ENCODE peak calls at places on chromosomes 3 and 15, in eight cellular contexts. One of them, this sample, is unnamed.

GRCh38 chr3:159724627-159725026 is 264.0 kb upstream of the IL12A start:
- DNase-seq in body of pancreas: no peak
- DNase-seq in fibroblast of the aortic adventitia: no peak
- DNase-seq in A549: no peak
- DNase-seq in CD8-positive, alpha-beta T cell: no peak
- DNase-seq in transverse colon: no peak
- DNase-seq in cardiac fibroblast: peak; percentile 63
- DNase-seq in kidney epithelial cell: no peak
- DNase-seq in this sample: no peak

GRCh38 chr3:139107424-139108252 is 62.9 kb upstream of the PRR23C start:
- DNase-seq in body of pancreas: no peak
- DNase-seq in fibroblast of the aortic adventitia: no peak
- DNase-seq in A549: no peak
- DNase-seq in CD8-positive, alpha-beta T cell: no peak
- DNase-seq in transverse colon: no peak
- DNase-seq in cardiac fibroblast: no peak
- DNase-seq in kidney epithelial cell: no peak
- DNase-seq in this sample: peak; percentile 3

GRCh38 chr3:120823156-120823555 is 80.6 kb downstream of the GTF2E1 start:
- DNase-seq in body of pancreas: no peak
- DNase-seq in fibroblast of the aortic adventitia: no peak
- DNase-seq in A549: no peak
- DNase-seq in CD8-positive, alpha-beta T cell: no peak
- DNase-seq in transverse colon: no peak
- DNase-seq in cardiac fibroblast: peak; percentile 29
- DNase-seq in kidney epithelial cell: no peak
- DNase-seq in this sample: no peak

GRCh38 chr15:69480932-69481331 is 28.3 kb downstream of the RPLP1 start:
- DNase-seq in body of pancreas: no peak
- DNase-seq in fibroblast of the aortic adventitia: no peak
- DNase-seq in A549: no peak
- DNase-seq in CD8-positive, alpha-beta T cell: no peak
- DNase-seq in transverse colon: no peak
- DNase-seq in cardiac fibroblast: no peak
- DNase-seq in kidney epithelial cell: no peak
- DNase-seq in this sample: no peak

GRCh38 chr3:143533391-143533790 is 314.9 kb downstream of the SLC9A9 start:
- DNase-seq in body of pancreas: no peak
- DNase-seq in fibroblast of the aortic adventitia: no peak
- DNase-seq in A549: no peak
- DNase-seq in CD8-positive, alpha-beta T cell: no peak
- DNase-seq in transverse colon: no peak
- DNase-seq in cardiac fibroblast: no peak
- DNase-seq in kidney epithelial cell: no peak
- DNase-seq in this sample: no peak

GRCh38 chr3:157588386-157589060 is 85.3 kb upstream of the VEPH1 start:
- DNase-seq in body of pancreas: no peak
- DNase-seq in fibroblast of the aortic adventitia: no peak
- DNase-seq in A549: no peak
- DNase-seq in CD8-positive, alpha-beta T cell: no peak
- DNase-seq in transverse colon: no peak
- DNase-seq in cardiac fibroblast: no peak
- DNase-seq in kidney epithelial cell: no peak
- DNase-seq in this sample: no peak

GRCh38 chr3:183122257-183122932 is 23.1 kb upstream of the MCCC1 start:
- DNase-seq in body of pancreas: no peak
- DNase-seq in fibroblast of the aortic adventitia: peak; percentile 86
- DNase-seq in A549: peak; percentile 26
- DNase-seq in CD8-positive, alpha-beta T cell: no peak
- DNase-seq in transverse colon: no peak
- DNase-seq in cardiac fibroblast: peak; percentile 87
- DNase-seq in kidney epithelial cell: no peak
- DNase-seq in this sample: no peak

GRCh38 chr3:185172086-185173049 is 19.5 kb upstream of the C3orf70 start:
- DNase-seq in body of pancreas: no peak
- DNase-seq in fibroblast of the aortic adventitia: no peak
- DNase-seq in A549: no peak
- DNase-seq in CD8-positive, alpha-beta T cell: no peak
- DNase-seq in transverse colon: no peak
- DNase-seq in cardiac fibroblast: no peak
- DNase-seq in kidney epithelial cell: no peak
- DNase-seq in this sample: no peak

GRCh38 chr3:124034809-124035152 is 42.9 kb upstream of the ROPN1 start:
- DNase-seq in body of pancreas: no peak
- DNase-seq in fibroblast of the aortic adventitia: no peak
- DNase-seq in A549: no peak
- DNase-seq in CD8-positive, alpha-beta T cell: no peak
- DNase-seq in transverse colon: no peak
- DNase-seq in cardiac fibroblast: no peak
- DNase-seq in kidney epithelial cell: no peak
- DNase-seq in this sample: no peak
- H3K4me3 ChIP-seq in body of pancreas: no peak overlapping the region
- H3K4me3 ChIP-seq in fibroblast of the aortic adventitia: no peak overlapping the region
- H3K4me3 ChIP-seq in A549: no peak overlapping the region
- H3K4me3 ChIP-seq in CD8-positive, alpha-beta T cell: no peak overlapping the region
- H3K4me3 ChIP-seq in transverse colon: no peak overlapping the region
- H3K4me3 ChIP-seq in cardiac fibroblast: peak overlapping the region; percentile 63
- H3K4me3 ChIP-seq in kidney epithelial cell: peak overlapping the region; percentile 70
- H3K4me3 ChIP-seq in this sample: no peak overlapping the region

GRCh38 chr3:147419731-147420360 is 10.7 kb downstream of the ZIC1 start:
- DNase-seq in body of pancreas: no peak
- DNase-seq in fibroblast of the aortic adventitia: no peak
- DNase-seq in A549: no peak
- DNase-seq in CD8-positive, alpha-beta T cell: no peak
- DNase-seq in transverse colon: no peak
- DNase-seq in cardiac fibroblast: no peak
- DNase-seq in kidney epithelial cell: no peak
- DNase-seq in this sample: no peak

GRCh38 chr3:147419062-147419701 is 10.0 kb downstream of the ZIC1 start:
- DNase-seq in body of pancreas: peak; percentile 54
- DNase-seq in fibroblast of the aortic adventitia: peak; percentile 43
- DNase-seq in A549: no peak
- DNase-seq in CD8-positive, alpha-beta T cell: no peak
- DNase-seq in transverse colon: no peak
- DNase-seq in cardiac fibroblast: no peak
- DNase-seq in kidney epithelial cell: no peak
- DNase-seq in this sample: no peak

GRCh38 chr3:147421184-147421912 is 12.2 kb downstream of the ZIC1 start:
- DNase-seq in body of pancreas: no peak
- DNase-seq in fibroblast of the aortic adventitia: no peak
- DNase-seq in A549: no peak
- DNase-seq in CD8-positive, alpha-beta T cell: no peak
- DNase-seq in transverse colon: no peak
- DNase-seq in cardiac fibroblast: no peak
- DNase-seq in kidney epithelial cell: no peak
- DNase-seq in this sample: no peak

GRCh38 chr3:147422226-147422933 is 13.2 kb downstream of the ZIC1 start:
- DNase-seq in body of pancreas: no peak
- DNase-seq in fibroblast of the aortic adventitia: no peak
- DNase-seq in A549: no peak
- DNase-seq in CD8-positive, alpha-beta T cell: no peak
- DNase-seq in transverse colon: no peak
- DNase-seq in cardiac fibroblast: no peak
- DNase-seq in kidney epithelial cell: no peak
- DNase-seq in this sample: no peak

DNA sequence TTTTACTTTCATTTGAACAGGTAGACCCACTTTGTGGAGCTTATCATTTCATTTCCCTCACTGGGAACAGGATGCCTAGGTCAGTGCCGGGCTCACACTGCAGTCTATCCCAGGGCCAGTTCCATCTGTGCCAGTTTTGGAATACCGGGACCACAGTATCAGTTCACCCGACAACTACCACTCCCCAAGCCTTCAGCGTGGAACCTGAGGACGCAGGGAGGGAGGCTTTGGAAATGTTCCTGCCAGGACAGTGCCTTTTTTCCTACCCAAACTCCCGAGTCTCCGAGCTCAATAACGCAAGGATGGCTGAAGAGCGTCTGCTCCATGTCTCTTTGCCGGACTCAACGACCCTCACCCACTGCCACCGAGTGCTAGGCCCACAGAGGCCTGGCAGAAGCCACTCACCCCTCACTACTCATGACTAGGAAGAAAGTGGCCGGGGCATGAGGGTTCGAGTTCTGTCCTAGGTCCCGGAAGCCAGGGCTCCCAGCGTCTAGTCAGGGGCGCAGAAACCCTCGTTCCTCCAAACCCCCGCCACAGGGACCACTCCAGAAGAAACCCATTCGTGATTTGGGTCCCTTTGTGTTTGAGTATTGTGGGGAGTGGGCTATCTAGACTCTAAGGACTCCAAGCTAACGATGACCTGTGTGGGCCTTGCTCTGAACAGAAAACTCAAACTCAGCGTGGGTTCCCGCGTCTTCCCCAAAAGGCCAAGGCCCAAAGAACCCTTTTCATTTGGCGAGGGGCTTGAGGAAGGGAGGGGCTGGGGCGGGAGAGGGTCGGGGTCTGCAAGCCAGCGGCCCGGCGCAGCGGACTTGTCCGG is 11.4 kb downstream of the ZIC1 start:
- DNase-seq in body of pancreas: no peak
- DNase-seq in fibroblast of the aortic adventitia: no peak
- DNase-seq in A549: no peak
- DNase-seq in CD8-positive, alpha-beta T cell: no peak
- DNase-seq in transverse colon: no peak
- DNase-seq in cardiac fibroblast: no peak
- DNase-seq in kidney epithelial cell: no peak
- DNase-seq in this sample: no peak
- H3K4me3 ChIP-seq in body of pancreas: no peak overlapping the region
- H3K4me3 ChIP-seq in fibroblast of the aortic adventitia: no peak overlapping the region
- H3K4me3 ChIP-seq in A549: no peak overlapping the region
- H3K4me3 ChIP-seq in CD8-positive, alpha-beta T cell: no peak overlapping the region
- H3K4me3 ChIP-seq in transverse colon: no peak overlapping the region
- H3K4me3 ChIP-seq in cardiac fibroblast: no peak overlapping the region
- H3K4me3 ChIP-seq in kidney epithelial cell: no peak overlapping the region
- H3K4me3 ChIP-seq in this sample: no peak overlapping the region

GRCh38 chr3:122677261-122677660 is 3.4 kb upstream of the PARP14 start:
- DNase-seq in body of pancreas: no peak
- DNase-seq in fibroblast of the aortic adventitia: no peak
- DNase-seq in A549: no peak
- DNase-seq in CD8-positive, alpha-beta T cell: no peak
- DNase-seq in transverse colon: no peak
- DNase-seq in cardiac fibroblast: no peak
- DNase-seq in kidney epithelial cell: no peak
- DNase-seq in this sample: no peak

GRCh38 chr3:122679467-122680291 is 960 bp upstream of the PARP14 start:
- DNase-seq in body of pancreas: peak; percentile 34
- DNase-seq in fibroblast of the aortic adventitia: peak; percentile 27
- DNase-seq in A549: peak; percentile 16
- DNase-seq in CD8-positive, alpha-beta T cell: no peak
- DNase-seq in transverse colon: peak; percentile 38
- DNase-seq in cardiac fibroblast: peak; percentile 28
- DNase-seq in kidney epithelial cell: no peak
- DNase-seq in this sample: no peak

GRCh38 chr3:122679085-122679466 is 1.6 kb upstream of the PARP14 start:
- DNase-seq in body of pancreas: peak; percentile 87
- DNase-seq in fibroblast of the aortic adventitia: peak; percentile 82
- DNase-seq in A549: peak; percentile 69
- DNase-seq in CD8-positive, alpha-beta T cell: peak; percentile 65
- DNase-seq in transverse colon: peak; percentile 87
- DNase-seq in cardiac fibroblast: peak; percentile 87
- DNase-seq in kidney epithelial cell: peak; percentile 28
- DNase-seq in this sample: peak; percentile 81

GRCh38 chr3:122676759-122677158 is 3.9 kb upstream of the PARP14 start:
- DNase-seq in body of pancreas: no peak
- DNase-seq in fibroblast of the aortic adventitia: peak; percentile 25
- DNase-seq in A549: no peak
- DNase-seq in CD8-positive, alpha-beta T cell: no peak
- DNase-seq in transverse colon: no peak
- DNase-seq in cardiac fibroblast: peak; percentile 27
- DNase-seq in kidney epithelial cell: no peak
- DNase-seq in this sample: no peak

GRCh38 chr3:122678496-122678895 is 2.1 kb upstream of the PARP14 start:
- DNase-seq in body of pancreas: no peak
- DNase-seq in fibroblast of the aortic adventitia: no peak
- DNase-seq in A549: no peak
- DNase-seq in CD8-positive, alpha-beta T cell: no peak
- DNase-seq in transverse colon: no peak
- DNase-seq in cardiac fibroblast: no peak
- DNase-seq in kidney epithelial cell: no peak
- DNase-seq in this sample: no peak
- H3K4me3 ChIP-seq in body of pancreas: no peak overlapping the region
- H3K4me3 ChIP-seq in fibroblast of the aortic adventitia: no peak overlapping the region
- H3K4me3 ChIP-seq in A549: no peak overlapping the region
- H3K4me3 ChIP-seq in CD8-positive, alpha-beta T cell: no peak overlapping the region
- H3K4me3 ChIP-seq in transverse colon: no peak overlapping the region
- H3K4me3 ChIP-seq in cardiac fibroblast: no peak overlapping the region
- H3K4me3 ChIP-seq in kidney epithelial cell: no peak overlapping the region
- H3K4me3 ChIP-seq in this sample: no peak overlapping the region

GRCh38 chr3:58462829-58463180 is 29.1 kb upstream of the KCTD6 start:
- DNase-seq in body of pancreas: no peak
- DNase-seq in fibroblast of the aortic adventitia: no peak
- DNase-seq in A549: no peak
- DNase-seq in CD8-positive, alpha-beta T cell: no peak
- DNase-seq in transverse colon: no peak
- DNase-seq in cardiac fibroblast: no peak
- DNase-seq in kidney epithelial cell: no peak
- DNase-seq in this sample: no peak

GRCh38 chr3:58464875-58465274 is 27.0 kb upstream of the KCTD6 start:
- DNase-seq in body of pancreas: no peak
- DNase-seq in fibroblast of the aortic adventitia: no peak
- DNase-seq in A549: no peak
- DNase-seq in CD8-positive, alpha-beta T cell: no peak
- DNase-seq in transverse colon: no peak
- DNase-seq in cardiac fibroblast: no peak
- DNase-seq in kidney epithelial cell: no peak
- DNase-seq in this sample: no peak

GRCh38 chr3:58463942-58464271 is 28.0 kb upstream of the KCTD6 start:
- DNase-seq in body of pancreas: no peak
- DNase-seq in fibroblast of the aortic adventitia: no peak
- DNase-seq in A549: no peak
- DNase-seq in CD8-positive, alpha-beta T cell: no peak
- DNase-seq in transverse colon: no peak
- DNase-seq in cardiac fibroblast: no peak
- DNase-seq in kidney epithelial cell: no peak
- DNase-seq in this sample: no peak

GRCh38 chr3:58466899-58467563 is 24.9 kb upstream of the KCTD6 start:
- DNase-seq in body of pancreas: no peak
- DNase-seq in fibroblast of the aortic adventitia: no peak
- DNase-seq in A549: no peak
- DNase-seq in CD8-positive, alpha-beta T cell: no peak
- DNase-seq in transverse colon: no peak
- DNase-seq in cardiac fibroblast: no peak
- DNase-seq in kidney epithelial cell: no peak
- DNase-seq in this sample: no peak

DNA sequence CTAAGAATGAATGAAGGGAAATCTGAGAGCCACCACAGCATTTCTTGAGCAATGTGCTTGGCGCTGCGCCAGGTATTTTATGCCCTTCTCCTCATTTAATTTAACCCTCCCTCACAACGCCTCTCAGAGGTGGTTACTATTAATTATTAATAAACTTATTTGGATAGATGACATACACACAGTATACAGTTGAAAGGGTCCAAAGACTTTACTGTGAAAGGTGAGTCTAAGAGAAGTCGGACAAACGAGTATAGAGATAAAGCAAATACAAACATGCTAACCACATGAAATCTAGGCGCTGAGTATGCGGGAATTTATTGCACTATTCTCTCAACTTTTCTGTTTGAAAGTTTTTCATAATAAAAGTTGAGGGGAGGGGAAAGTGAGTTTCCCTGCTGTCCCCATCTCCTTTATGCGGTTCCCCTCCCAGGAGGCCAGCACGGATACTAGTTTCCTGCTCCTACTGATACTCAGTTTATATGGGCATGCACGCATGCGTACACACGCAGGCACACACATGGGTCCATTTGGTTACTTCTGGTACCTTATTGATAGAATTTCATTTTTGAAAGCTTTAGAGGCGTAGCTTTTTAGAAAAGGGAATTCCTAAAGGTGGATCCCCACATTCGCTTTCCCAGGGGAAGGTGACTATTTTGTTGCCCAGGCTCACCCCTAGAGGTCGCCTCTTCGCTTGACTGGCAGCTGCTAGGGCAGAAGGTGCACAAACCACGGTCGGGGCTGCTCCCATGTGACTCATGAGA is 28.5 kb upstream of the KCTD6 start:
- DNase-seq in body of pancreas: peak; percentile 79
- DNase-seq in fibroblast of the aortic adventitia: peak; percentile 84
- DNase-seq in A549: peak; percentile 87
- DNase-seq in CD8-positive, alpha-beta T cell: peak; percentile 19
- DNase-seq in transverse colon: peak; percentile 78
- DNase-seq in cardiac fibroblast: peak; percentile 88
- DNase-seq in kidney epithelial cell: peak; percentile 61
- DNase-seq in this sample: peak; percentile 63
- H3K4me3 ChIP-seq in body of pancreas: no peak overlapping the region
- H3K4me3 ChIP-seq in fibroblast of the aortic adventitia: no peak overlapping the region
- H3K4me3 ChIP-seq in A549: peak overlapping the region; percentile 21
- H3K4me3 ChIP-seq in CD8-positive, alpha-beta T cell: no peak overlapping the region
- H3K4me3 ChIP-seq in transverse colon: peak overlapping the region; percentile 1
- H3K4me3 ChIP-seq in cardiac fibroblast: no peak overlapping the region
- H3K4me3 ChIP-seq in kidney epithelial cell: no peak overlapping the region
- H3K4me3 ChIP-seq in this sample: no peak overlapping the region

This sample was measured in prostate gland.